ENCODE peak calls at places on chromosomes 3 and 15, in ten cellular contexts. One of them, this sample, is unnamed. For H3K4me1, the result is how much of the 10 kb centered on the place peaks cover.

GRCh38 chr3:23202203-23202920 is 765 bp upstream of the UBE2E2 start:
- DNase-seq in neuronal stem cell: no peak
- DNase-seq in sigmoid colon: no peak
- DNase-seq in adrenal gland: no peak
- DNase-seq in osteoblast: peak
- DNase-seq in tibial nerve: peak
- DNase-seq in tibial artery: no peak
- DNase-seq in CD8-positive, alpha-beta T cell: peak
- DNase-seq in OCI-LY7: no peak
- DNase-seq in spleen: no peak
- DNase-seq in this sample: no peak

GRCh38 chr15:26477044-26477443 is 295.8 kb downstream of the GABRB3 start:
- DNase-seq in neuronal stem cell: no peak
- DNase-seq in sigmoid colon: no peak
- DNase-seq in adrenal gland: no peak
- DNase-seq in osteoblast: no peak
- DNase-seq in tibial nerve: no peak
- DNase-seq in tibial artery: no peak
- DNase-seq in CD8-positive, alpha-beta T cell: no peak
- DNase-seq in OCI-LY7: no peak
- DNase-seq in spleen: no peak
- DNase-seq in this sample: no peak

GRCh38 chr3:12886106-12886679 is 44.8 kb upstream of the RPL32 start:
- DNase-seq in neuronal stem cell: no peak
- DNase-seq in sigmoid colon: no peak
- DNase-seq in adrenal gland: no peak
- DNase-seq in osteoblast: peak
- DNase-seq in tibial nerve: no peak
- DNase-seq in tibial artery: no peak
- DNase-seq in CD8-positive, alpha-beta T cell: no peak
- DNase-seq in OCI-LY7: peak
- DNase-seq in spleen: peak
- DNase-seq in this sample: no peak

GRCh38 chr3:143084856-143085731 is 34.5 kb upstream of the CHST2 start:
- DNase-seq in neuronal stem cell: no peak
- DNase-seq in sigmoid colon: no peak
- DNase-seq in adrenal gland: no peak
- DNase-seq in osteoblast: peak
- DNase-seq in tibial nerve: no peak
- DNase-seq in tibial artery: no peak
- DNase-seq in CD8-positive, alpha-beta T cell: no peak
- DNase-seq in OCI-LY7: no peak
- DNase-seq in spleen: peak
- DNase-seq in this sample: no peak

GRCh38 chr3:113194747-113195400 is 16.5 kb upstream of the BOC start:
- DNase-seq in neuronal stem cell: no peak
- DNase-seq in sigmoid colon: no peak
- DNase-seq in adrenal gland: no peak
- DNase-seq in osteoblast: no peak
- DNase-seq in tibial nerve: no peak
- DNase-seq in tibial artery: no peak
- DNase-seq in CD8-positive, alpha-beta T cell: no peak
- DNase-seq in OCI-LY7: no peak
- DNase-seq in spleen: no peak
- DNase-seq in this sample: no peak

GRCh38 chr3:49017229-49017615 is 1.2 kb downstream of the DALRD3 start:
- DNase-seq in neuronal stem cell: no peak
- DNase-seq in sigmoid colon: no peak
- DNase-seq in adrenal gland: no peak
- DNase-seq in osteoblast: peak
- DNase-seq in tibial nerve: no peak
- DNase-seq in tibial artery: no peak
- DNase-seq in CD8-positive, alpha-beta T cell: no peak
- DNase-seq in OCI-LY7: no peak
- DNase-seq in spleen: no peak
- DNase-seq in this sample: no peak

GRCh38 chr3:153399636-153400035 is 237.6 kb downstream of the RAP2B start:
- DNase-seq in neuronal stem cell: no peak
- DNase-seq in sigmoid colon: no peak
- DNase-seq in adrenal gland: no peak
- DNase-seq in osteoblast: no peak
- DNase-seq in tibial nerve: no peak
- DNase-seq in tibial artery: no peak
- DNase-seq in CD8-positive, alpha-beta T cell: no peak
- DNase-seq in OCI-LY7: no peak
- DNase-seq in spleen: no peak
- DNase-seq in this sample: no peak

GRCh38 chr3:44208086-44208485 is 33.6 kb upstream of the TOPAZ1 start:
- DNase-seq in neuronal stem cell: no peak
- DNase-seq in sigmoid colon: no peak
- DNase-seq in adrenal gland: no peak
- DNase-seq in osteoblast: no peak
- DNase-seq in tibial nerve: no peak
- DNase-seq in tibial artery: no peak
- DNase-seq in CD8-positive, alpha-beta T cell: no peak
- DNase-seq in OCI-LY7: no peak
- DNase-seq in spleen: no peak
- DNase-seq in this sample: peak

GRCh38 chr3:69197922-69198540 is 75.6 kb upstream of the LMOD3 start:
- DNase-seq in neuronal stem cell: no peak
- DNase-seq in sigmoid colon: no peak
- DNase-seq in adrenal gland: no peak
- DNase-seq in osteoblast: no peak
- DNase-seq in tibial nerve: no peak
- DNase-seq in tibial artery: no peak
- DNase-seq in CD8-positive, alpha-beta T cell: peak
- DNase-seq in OCI-LY7: no peak
- DNase-seq in spleen: peak
- DNase-seq in this sample: no peak

GRCh38 chr15:66704019-66704782 is 2.2 kb downstream of the SMAD6 start:
- DNase-seq in neuronal stem cell: no peak
- DNase-seq in sigmoid colon: no peak
- DNase-seq in adrenal gland: no peak
- DNase-seq in osteoblast: peak
- DNase-seq in tibial nerve: no peak
- DNase-seq in tibial artery: no peak
- DNase-seq in CD8-positive, alpha-beta T cell: no peak
- DNase-seq in OCI-LY7: peak
- DNase-seq in spleen: no peak
- DNase-seq in this sample: peak

GRCh38 chr3:120272294-120272693 is 12.7 kb downstream of the GPR156 start:
- DNase-seq in neuronal stem cell: no peak
- DNase-seq in sigmoid colon: no peak
- DNase-seq in adrenal gland: no peak
- DNase-seq in osteoblast: no peak
- DNase-seq in tibial nerve: no peak
- DNase-seq in tibial artery: no peak
- DNase-seq in CD8-positive, alpha-beta T cell: no peak
- DNase-seq in OCI-LY7: no peak
- DNase-seq in spleen: no peak
- DNase-seq in this sample: peak

GRCh38 chr3:113623324-113623723 is 73.1 kb downstream of the USF3 start:
- DNase-seq in neuronal stem cell: no peak
- DNase-seq in sigmoid colon: no peak
- DNase-seq in adrenal gland: no peak
- DNase-seq in osteoblast: no peak
- DNase-seq in tibial nerve: no peak
- DNase-seq in tibial artery: no peak
- DNase-seq in CD8-positive, alpha-beta T cell: no peak
- DNase-seq in OCI-LY7: no peak
- DNase-seq in spleen: no peak
- DNase-seq in this sample: no peak

GRCh38 chr15:98663606-98664005 is 15.3 kb downstream of the IGF1R start:
- DNase-seq in neuronal stem cell: no peak
- DNase-seq in sigmoid colon: no peak
- DNase-seq in adrenal gland: peak
- DNase-seq in osteoblast: no peak
- DNase-seq in tibial nerve: no peak
- DNase-seq in tibial artery: no peak
- DNase-seq in CD8-positive, alpha-beta T cell: no peak
- DNase-seq in OCI-LY7: no peak
- DNase-seq in spleen: no peak
- DNase-seq in this sample: no peak
- H3K4me1 ChIP-seq in neuronal stem cell: under half
- H3K4me1 ChIP-seq in sigmoid colon: half or more
- H3K4me1 ChIP-seq in adrenal gland: half or more
- H3K4me1 ChIP-seq in osteoblast: under half
- H3K4me1 ChIP-seq in tibial nerve: under half
- H3K4me1 ChIP-seq in tibial artery: half or more
- H3K4me1 ChIP-seq in CD8-positive, alpha-beta T cell: under half
- H3K4me1 ChIP-seq in OCI-LY7: under half
- H3K4me1 ChIP-seq in spleen: half or more
- H3K4me1 ChIP-seq in this sample: under half

GRCh38 chr3:45601156-45601555 is 6.6 kb downstream of the LIMD1 start:
- DNase-seq in neuronal stem cell: no peak
- DNase-seq in sigmoid colon: no peak
- DNase-seq in adrenal gland: no peak
- DNase-seq in osteoblast: no peak
- DNase-seq in tibial nerve: no peak
- DNase-seq in tibial artery: no peak
- DNase-seq in CD8-positive, alpha-beta T cell: no peak
- DNase-seq in OCI-LY7: no peak
- DNase-seq in spleen: no peak
- DNase-seq in this sample: no peak
- H3K4me1 ChIP-seq in neuronal stem cell: under half
- H3K4me1 ChIP-seq in sigmoid colon: half or more
- H3K4me1 ChIP-seq in adrenal gland: under half
- H3K4me1 ChIP-seq in osteoblast: under half
- H3K4me1 ChIP-seq in tibial nerve: half or more
- H3K4me1 ChIP-seq in tibial artery: half or more
- H3K4me1 ChIP-seq in CD8-positive, alpha-beta T cell: under half
- H3K4me1 ChIP-seq in OCI-LY7: under half
- H3K4me1 ChIP-seq in spleen: half or more
- H3K4me1 ChIP-seq in this sample: half or more

GRCh38 chr3:149582395-149582794 is 75.4 kb downstream of the WWTR1 start:
- DNase-seq in neuronal stem cell: no peak
- DNase-seq in sigmoid colon: no peak
- DNase-seq in adrenal gland: no peak
- DNase-seq in osteoblast: no peak
- DNase-seq in tibial nerve: no peak
- DNase-seq in tibial artery: no peak
- DNase-seq in CD8-positive, alpha-beta T cell: no peak
- DNase-seq in OCI-LY7: no peak
- DNase-seq in spleen: no peak
- DNase-seq in this sample: peak
- H3K4me1 ChIP-seq in neuronal stem cell: under half
- H3K4me1 ChIP-seq in sigmoid colon: half or more
- H3K4me1 ChIP-seq in adrenal gland: half or more
- H3K4me1 ChIP-seq in osteoblast: half or more
- H3K4me1 ChIP-seq in tibial nerve: under half
- H3K4me1 ChIP-seq in tibial artery: half or more
- H3K4me1 ChIP-seq in CD8-positive, alpha-beta T cell: under half
- H3K4me1 ChIP-seq in OCI-LY7: under half
- H3K4me1 ChIP-seq in spleen: under half
- H3K4me1 ChIP-seq in this sample: under half

DNA sequence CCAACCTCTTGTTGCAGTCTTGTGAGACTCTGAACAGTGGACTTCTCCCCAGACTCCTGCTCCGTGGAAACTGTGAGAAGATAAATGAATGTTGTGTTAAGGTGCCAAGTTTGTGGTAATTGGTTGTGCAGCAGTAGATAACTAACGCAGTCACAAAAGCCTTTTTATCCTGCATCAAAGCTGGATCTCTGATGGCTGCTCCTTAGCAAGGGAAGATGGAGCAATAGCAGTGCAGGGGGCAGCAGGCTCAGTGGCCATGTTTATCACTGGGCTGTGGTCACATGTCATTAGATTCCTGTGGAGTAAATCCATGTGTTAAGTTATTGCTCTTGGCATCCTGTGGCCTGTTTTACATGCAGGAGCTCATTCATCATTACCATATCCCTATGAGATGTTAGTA is 13.5 kb downstream of the CMTM7 start:
- DNase-seq in neuronal stem cell: no peak
- DNase-seq in sigmoid colon: no peak
- DNase-seq in adrenal gland: no peak
- DNase-seq in osteoblast: no peak
- DNase-seq in tibial nerve: no peak
- DNase-seq in tibial artery: no peak
- DNase-seq in CD8-positive, alpha-beta T cell: no peak
- DNase-seq in OCI-LY7: no peak
- DNase-seq in spleen: no peak
- DNase-seq in this sample: no peak
- H3K4me1 ChIP-seq in neuronal stem cell: under half
- H3K4me1 ChIP-seq in sigmoid colon: under half
- H3K4me1 ChIP-seq in adrenal gland: under half
- H3K4me1 ChIP-seq in osteoblast: under half
- H3K4me1 ChIP-seq in tibial nerve: under half
- H3K4me1 ChIP-seq in tibial artery: under half
- H3K4me1 ChIP-seq in CD8-positive, alpha-beta T cell: under half
- H3K4me1 ChIP-seq in OCI-LY7: under half
- H3K4me1 ChIP-seq in spleen: half or more
- H3K4me1 ChIP-seq in this sample: under half

DNA sequence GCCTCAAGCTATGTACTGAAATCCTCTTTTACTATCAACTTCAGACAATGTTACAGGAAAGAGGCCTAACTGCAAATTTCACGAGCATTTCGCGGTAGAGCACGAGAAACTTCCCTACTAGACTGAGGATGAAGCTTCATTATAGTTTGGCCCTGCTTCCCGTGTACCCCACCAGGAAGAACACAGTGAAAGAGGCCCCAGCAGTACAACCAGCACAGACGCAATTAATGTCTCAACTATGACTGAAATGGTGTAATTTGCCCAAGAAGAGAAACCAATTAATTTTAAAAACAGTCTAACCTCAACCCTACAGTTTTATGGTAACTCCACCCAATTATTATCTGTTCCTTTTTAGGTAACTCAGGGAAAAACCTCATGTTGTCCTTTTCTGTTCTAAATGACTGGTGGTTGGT is 12.1 kb downstream of the CHSY1 start:
- DNase-seq in neuronal stem cell: no peak
- DNase-seq in sigmoid colon: no peak
- DNase-seq in adrenal gland: no peak
- DNase-seq in osteoblast: no peak
- DNase-seq in tibial nerve: no peak
- DNase-seq in tibial artery: no peak
- DNase-seq in CD8-positive, alpha-beta T cell: no peak
- DNase-seq in OCI-LY7: no peak
- DNase-seq in spleen: no peak
- DNase-seq in this sample: no peak
- H3K4me1 ChIP-seq in neuronal stem cell: under half
- H3K4me1 ChIP-seq in sigmoid colon: under half
- H3K4me1 ChIP-seq in adrenal gland: half or more
- H3K4me1 ChIP-seq in osteoblast: under half
- H3K4me1 ChIP-seq in tibial nerve: under half
- H3K4me1 ChIP-seq in tibial artery: under half
- H3K4me1 ChIP-seq in CD8-positive, alpha-beta T cell: half or more
- H3K4me1 ChIP-seq in OCI-LY7: under half
- H3K4me1 ChIP-seq in spleen: half or more
- H3K4me1 ChIP-seq in this sample: under half

DNA sequence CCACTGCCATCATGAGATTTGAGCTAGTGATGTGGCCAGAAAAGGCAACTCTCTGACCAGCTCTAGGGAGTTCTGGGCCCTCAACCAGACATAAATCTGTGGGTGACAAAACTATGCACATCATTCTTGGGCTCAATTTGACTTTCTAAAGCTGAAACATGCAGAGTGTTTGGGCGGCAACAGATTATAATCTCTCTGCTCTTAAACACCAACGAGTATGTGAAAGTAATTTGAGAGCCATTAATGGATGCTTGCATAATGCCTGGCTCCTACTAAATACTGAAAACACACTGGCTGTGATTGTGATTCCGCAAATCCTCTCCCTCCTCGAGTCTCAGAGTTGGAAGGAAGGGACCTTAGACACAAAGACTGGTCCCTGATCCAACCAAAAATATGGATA is 186.7 kb downstream of the UACA start:
- DNase-seq in neuronal stem cell: no peak
- DNase-seq in sigmoid colon: no peak
- DNase-seq in adrenal gland: no peak
- DNase-seq in osteoblast: no peak
- DNase-seq in tibial nerve: no peak
- DNase-seq in tibial artery: no peak
- DNase-seq in CD8-positive, alpha-beta T cell: no peak
- DNase-seq in OCI-LY7: no peak
- DNase-seq in spleen: no peak
- DNase-seq in this sample: no peak
- H3K4me1 ChIP-seq in neuronal stem cell: under half
- H3K4me1 ChIP-seq in sigmoid colon: under half
- H3K4me1 ChIP-seq in adrenal gland: under half
- H3K4me1 ChIP-seq in osteoblast: under half
- H3K4me1 ChIP-seq in tibial nerve: under half
- H3K4me1 ChIP-seq in tibial artery: under half
- H3K4me1 ChIP-seq in CD8-positive, alpha-beta T cell: under half
- H3K4me1 ChIP-seq in OCI-LY7: under half
- H3K4me1 ChIP-seq in spleen: under half
- H3K4me1 ChIP-seq in this sample: under half

This sample was measured in SJCRH30.